ENCODE peak calls at places on chromosomes 1 and 21, in eight cellular contexts. M is DND-41, E is nephron progenitor cell, N is WTC11, F is endothelial cell, Z is left ventricle myocardium inferior, A is esophagus squamous epithelium, J is fibroblast of mammary gland. C is an unnamed sample.

GRCh38 chr1:51314974-51315373 is 15.4 kb downstream of the TTC39A start:
- DNase-seq in E (no peak), M (no peak), A (no peak), F (no peak), Z (no peak), J (no peak), N (no peak), C (no peak)

GRCh38 chr1:42747125-42747524 is 7.1 kb upstream of the CLDN19 start:
- DNase-seq in A (no peak), J (peak), E (peak), Z (peak), M (peak), F (peak), N (peak), C (peak)

GRCh38 chr1:79259390-79260336 is 253.1 kb upstream of the ADGRL4 start:
- DNase-seq in E (no peak), M (no peak), A (no peak), N (no peak), F (no peak), J (peak), Z (no peak), C (peak)

GRCh38 chr1:150543500-150544143 is 5.6 kb upstream of the ADAMTSL4 start:
- DNase-seq in J (peak), Z (peak), F (no peak), M (no peak), E (no peak), N (no peak), A (no peak), C (peak)

GRCh38 chr1:155003766-155004351 is 1.3 kb downstream of the ZBTB7B start:
- DNase-seq in F (no peak), A (no peak), Z (peak), J (peak), M (no peak), E (peak), N (peak), C (peak)

GRCh38 chr1:5889901-5890300 is 102.3 kb downstream of the NPHP4 start:
- DNase-seq in J (no peak), A (no peak), Z (no peak), E (no peak), F (no peak), N (no peak), M (no peak), C (no peak)

GRCh38 chr1:41629571-41629970 is 145.1 kb upstream of the EDN2 start:
- DNase-seq in J (peak), E (no peak), A (no peak), Z (no peak), M (no peak), N (no peak), F (no peak), C (peak)

GRCh38 chr1:151539321-151540020 is 638 bp upstream of the TUFT1 start:
- DNase-seq in A (peak), N (peak), E (no peak), J (peak), Z (peak), F (no peak), M (peak), C (peak)

GRCh38 chr1:61056674-61057439 is 25.5 kb upstream of the NFIA start:
- DNase-seq in F (peak), Z (peak), J (peak), N (no peak), M (no peak), E (peak), A (no peak), C (peak)

GRCh38 chr1:10646347-10646861 is 150.0 kb downstream of the CASZ1 start:
- DNase-seq in A (no peak), J (peak), E (no peak), M (no peak), F (no peak), N (no peak), Z (peak), C (peak)

GRCh38 chr1:67001682-67002425 is 52.1 kb downstream of the SLC35D1 start:
- DNase-seq in F (no peak), M (no peak), E (no peak), A (no peak), Z (no peak), N (no peak), J (no peak), C (no peak)

GRCh38 chr21:38255718-38256117 is 1.1 kb upstream of the KCNJ15 start:
- DNase-seq in Z (no peak), J (no peak), F (no peak), E (no peak), A (no peak), M (no peak), N (no peak), C (no peak)

GRCh38 chr1:41515131-41515678 is 30.7 kb upstream of the EDN2 start:
- DNase-seq in J (no peak), F (no peak), M (no peak), Z (no peak), A (no peak), N (no peak), E (no peak), C (peak)

GRCh38 chr1:207805841-207806421 is 54.1 kb downstream of the CD46 start:
- DNase-seq in J (peak), F (no peak), E (no peak), N (no peak), Z (peak), A (no peak), M (no peak), C (peak)

GRCh38 chr21:39738566-39738965 is 6.4 kb upstream of the IGSF5 start:
- DNase-seq in A (no peak), F (no peak), E (no peak), Z (no peak), M (no peak), J (no peak), N (no peak), C (no peak)

GRCh38 chr1:12472410-12472797 is 145.6 kb downstream of the DHRS3 start:
- DNase-seq in Z (no peak), E (no peak), A (no peak), N (no peak), F (no peak), J (no peak), M (no peak), C (no peak)

GRCh38 chr1:231694081-231694443 is 67.5 kb downstream of the DISC1 start:
- DNase-seq in Z (peak), M (no peak), E (no peak), F (no peak), J (no peak), A (no peak), N (no peak), C (no peak)

GRCh38 chr1:166145496-166145895 is 21.3 kb downstream of the FAM78B start:
- DNase-seq in A (no peak), J (peak), F (no peak), E (no peak), Z (no peak), N (no peak), M (no peak), C (peak)

GRCh38 chr21:43295016-43295958 is 126.5 kb downstream of the CRYAA start:
- DNase-seq in N (no peak), M (no peak), Z (peak), F (no peak), J (peak), A (no peak), E (no peak), C (no peak)

GRCh38 chr1:212470059-212470458 is 37.3 kb downstream of the NENF start:
- DNase-seq in A (no peak), Z (peak), J (peak), N (no peak), E (no peak), M (no peak), F (no peak), C (peak)

GRCh38 chr1:40185951-40186864 is 25.0 kb downstream of the RLF start:
- DNase-seq in Z (no peak), F (no peak), E (no peak), N (no peak), M (no peak), J (peak), A (no peak), C (peak)

GRCh38 chr1:94418664-94419655 is 771 bp downstream of the ABCD3 start:
- DNase-seq in E (no peak), J (peak), M (no peak), A (no peak), F (peak), Z (peak), N (peak), C (peak)

GRCh38 chr1:112513112-112513870 is 4.5 kb downstream of the WNT2B start:
- DNase-seq in A (no peak), Z (no peak), M (no peak), E (no peak), N (no peak), J (peak), F (no peak), C (no peak)

GRCh38 chr1:228471762-228472398 is 15.3 kb upstream of the RNF187 start:
- DNase-seq in J (peak), Z (no peak), M (peak), F (no peak), A (no peak), N (no peak), E (no peak), C (peak)

GRCh38 chr1:226980565-226981385 is 40.7 kb downstream of the COQ8A start:
- DNase-seq in E (no peak), Z (peak), M (no peak), J (no peak), A (no peak), F (no peak), N (no peak), C (no peak)

GRCh38 chr1:97209381-97209780 is 487.8 kb downstream of the PTBP2 start:
- DNase-seq in J (peak), F (no peak), E (no peak), Z (no peak), M (no peak), N (no peak), A (no peak), C (no peak)

GRCh38 chr1:4169991-4170390 is 269.9 kb upstream of the C1orf174 start:
- DNase-seq in J (no peak), M (no peak), A (no peak), Z (no peak), N (no peak), E (no peak), F (no peak), C (no peak)

GRCh38 chr21:44444286-44444931 is 10.9 kb upstream of the LRRC3 start:
- DNase-seq in J (no peak), Z (peak), A (no peak), M (no peak), E (peak), F (peak), N (peak), C (no peak)
- TF ChIP-seq CTCF in J (peak), Z (no peak), A (peak), M (peak), E (no peak), F (peak), N (peak), C (no peak)

GRCh38 chr1:44213222-44214112 is at the start of gene DMAP1:
- DNase-seq in M (peak), E (peak), A (no peak), J (peak), Z (peak), F (peak), N (peak), C (peak)
- TF ChIP-seq CTCF in M (peak), E (no peak), A (no peak), J (no peak), Z (no peak), F (no peak), N (no peak), C (no peak)

GRCh38 chr1:82377201-82377884 is 576.6 kb downstream of the ADGRL2 start:
- DNase-seq in M (no peak), E (no peak), N (no peak), F (no peak), Z (no peak), J (no peak), A (no peak), C (peak)
- TF ChIP-seq CTCF in M (no peak), E (no peak), N (no peak), F (no peak), Z (no peak), J (no peak), A (no peak), C (no peak)

GRCh38 chr1:20165522-20165951 is 20.4 kb upstream of the UBXN10 start:
- DNase-seq in F (no peak), M (peak), N (peak), A (no peak), J (peak), Z (no peak), E (no peak), C (peak)
- TF ChIP-seq CTCF in F (peak), M (peak), N (peak), A (peak), J (peak), Z (peak), E (peak), C (peak)

DNA sequence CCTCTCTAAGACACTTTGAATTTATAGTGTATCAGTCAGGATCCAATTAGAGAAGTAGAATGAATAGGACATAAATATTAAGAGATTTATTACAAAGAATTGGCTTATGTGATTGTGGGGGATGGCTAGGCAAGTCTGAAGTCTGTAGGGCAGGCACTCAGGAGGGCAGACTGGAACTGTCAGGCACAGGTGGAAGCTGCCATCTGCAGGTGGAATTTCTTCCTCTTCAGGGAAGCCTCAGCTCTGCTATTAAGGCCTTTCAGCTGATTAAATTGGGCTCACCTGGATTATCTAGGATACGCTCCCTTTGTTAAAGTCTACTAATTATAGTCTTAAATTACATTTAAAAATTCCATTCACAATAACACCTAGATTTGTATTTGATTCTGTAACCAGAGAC is 92.0 kb upstream of the HAO2 start:
- DNase-seq in J (no peak), N (peak), F (no peak), Z (no peak), E (no peak), A (no peak), M (no peak), C (peak)
- TF ChIP-seq CTCF in J (no peak), N (no peak), F (no peak), Z (no peak), E (no peak), A (peak), M (peak), C (peak)

GRCh38 chr21:32727728-32728454 is at the start of gene SYNJ1:
- DNase-seq in E (peak), A (peak), N (peak), Z (peak), F (peak), M (peak), J (peak), C (peak)
- TF ChIP-seq CTCF in E (no peak), A (no peak), N (no peak), Z (no peak), F (no peak), M (no peak), J (no peak), C (no peak)

GRCh38 chr1:19406680-19407079 is 78.7 kb downstream of the CAPZB start:
- DNase-seq in N (no peak), J (no peak), F (no peak), M (no peak), Z (no peak), A (no peak), E (no peak), C (no peak)

GRCh38 chr1:19405761-19406481 is 79.4 kb downstream of the CAPZB start:
- DNase-seq in A (no peak), N (no peak), Z (no peak), J (peak), E (peak), M (peak), F (no peak), C (no peak)

GRCh38 chr1:19404748-19405147 is 80.6 kb downstream of the CAPZB start:
- DNase-seq in F (no peak), E (no peak), J (no peak), Z (no peak), N (no peak), A (no peak), M (no peak), C (no peak)

GRCh38 chr1:19403256-19403655 is 82.1 kb downstream of the CAPZB start:
- DNase-seq in E (no peak), F (no peak), N (no peak), A (no peak), Z (no peak), J (no peak), M (no peak), C (no peak)

GRCh38 chr1:19405195-19405760 is 80.1 kb downstream of the CAPZB start:
- DNase-seq in Z (no peak), E (no peak), M (peak), F (no peak), N (no peak), A (no peak), J (no peak), C (no peak)
- TF ChIP-seq CTCF in Z (peak), E (no peak), M (peak), F (no peak), N (no peak), A (peak), J (peak), C (no peak)

GRCh38 chr1:53586765-53587164 is 127.6 kb downstream of the DMRTB1 start:
- DNase-seq in E (no peak), Z (no peak), N (no peak), J (no peak), F (no peak), A (no peak), M (no peak), C (no peak)

GRCh38 chr1:53589043-53589887 is 130.1 kb downstream of the DMRTB1 start:
- DNase-seq in M (no peak), E (no peak), J (no peak), N (no peak), A (no peak), Z (no peak), F (no peak), C (no peak)

GRCh38 chr1:53590104-53590503 is 130.9 kb downstream of the DMRTB1 start:
- DNase-seq in Z (no peak), E (no peak), A (no peak), M (no peak), J (no peak), F (no peak), N (no peak), C (no peak)

GRCh38 chr1:53587252-53587992 is 128.2 kb downstream of the DMRTB1 start:
- DNase-seq in J (no peak), N (no peak), Z (no peak), A (no peak), M (no peak), F (no peak), E (no peak), C (no peak)

GRCh38 chr1:53588053-53588779 is 129.0 kb downstream of the DMRTB1 start:
- DNase-seq in M (no peak), N (no peak), J (no peak), F (no peak), Z (no peak), A (no peak), E (no peak), C (no peak)
- TF ChIP-seq CTCF in M (no peak), N (no peak), J (no peak), F (no peak), Z (no peak), A (no peak), E (no peak), C (no peak)

GRCh38 chr1:235468970-235469369 is 35.3 kb downstream of the B3GALNT2 start:
- DNase-seq in A (no peak), N (no peak), J (peak), E (no peak), M (no peak), F (no peak), Z (no peak), C (peak)
- TF ChIP-seq CTCF in A (peak), N (no peak), J (peak), E (no peak), M (no peak), F (no peak), Z (no peak), C (no peak)

GRCh38 chr1:203028067-203028783 is 1.9 kb downstream of the PPFIA4 start:
- DNase-seq in Z (no peak), F (no peak), A (no peak), E (no peak), N (no peak), M (no peak), J (no peak), C (no peak)

GRCh38 chr1:203031467-203031866 is 5.2 kb downstream of the PPFIA4 start:
- DNase-seq in J (no peak), A (no peak), E (no peak), M (no peak), Z (no peak), F (no peak), N (no peak), C (no peak)

GRCh38 chr1:203026666-203027663 is 674 bp downstream of the PPFIA4 start:
- DNase-seq in Z (no peak), J (no peak), M (no peak), A (no peak), E (no peak), F (no peak), N (peak), C (no peak)

GRCh38 chr1:203028784-203029553 is 2.7 kb downstream of the PPFIA4 start:
- DNase-seq in Z (no peak), N (no peak), A (no peak), F (no peak), J (no peak), M (no peak), E (no peak), C (no peak)

DNA sequence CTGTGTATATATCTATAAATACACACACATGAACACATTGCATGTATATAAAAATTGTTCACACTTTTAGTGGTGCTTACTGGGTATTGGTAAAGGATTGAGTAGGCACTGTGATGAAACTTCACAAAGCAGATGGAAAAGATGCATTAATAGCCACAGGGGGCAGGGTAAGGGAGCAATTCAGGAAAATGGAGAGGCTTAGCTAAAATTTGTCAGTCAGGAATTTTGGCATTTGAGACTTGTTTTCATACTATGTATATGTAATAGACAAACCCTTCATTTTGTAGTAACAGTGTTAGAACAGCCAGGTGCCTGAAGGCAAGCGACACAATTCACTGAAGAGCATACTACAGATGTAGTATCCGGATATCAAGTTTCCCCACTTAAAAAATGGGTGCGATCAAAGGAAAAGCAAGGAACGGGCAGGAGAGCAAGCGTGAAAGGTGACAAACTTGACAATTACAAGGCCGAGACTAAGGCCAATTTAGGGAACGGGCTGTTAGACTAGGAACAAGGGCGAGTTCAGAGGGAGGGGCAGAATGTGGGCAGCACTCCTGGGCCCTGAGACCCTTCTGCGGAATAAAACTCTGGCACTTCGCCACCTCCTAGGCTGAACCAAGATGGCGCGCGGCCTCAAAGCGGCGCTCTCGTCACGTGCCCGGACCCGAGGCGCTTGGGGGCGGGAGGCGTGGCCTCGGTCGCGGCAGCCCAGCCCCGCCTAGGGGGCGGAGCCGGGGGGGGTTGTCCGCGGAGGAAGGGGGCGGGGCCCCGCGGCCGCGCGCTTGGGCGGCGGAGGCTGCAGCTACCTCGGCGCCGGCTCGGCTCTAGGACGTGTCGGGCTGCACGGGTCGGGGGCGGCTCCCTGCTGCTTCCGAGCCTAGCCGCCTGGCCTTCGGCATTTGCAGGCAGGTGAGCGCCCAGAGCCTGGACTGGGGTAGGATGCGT is at the start of gene PPFIA4:
- DNase-seq in Z (peak), E (peak), N (peak), F (peak), M (no peak), J (peak), A (no peak), C (peak)
- TF ChIP-seq CTCF in Z (no peak), E (no peak), N (no peak), F (no peak), M (no peak), J (peak), A (no peak), C (no peak)